ENCODE peak calls at places on chromosomes 1 and 21, in five cellular contexts. One of them, this sample, is unnamed.

GRCh38 chr1:204915856-204916485 is 45.3 kb downstream of the NFASC start:
- DNase-seq in cardiac muscle cell: no peak
- DNase-seq in Kasumi-1: no peak
- DNase-seq in stimulated activated CD4-positive, alpha-beta T cell treated with anti-CD3 and anti-CD28 coated beads, Interleukin-4, amount 100 ng/mL, for 4 hours: no peak
- DNase-seq in omental fat pad: no peak
- DNase-seq in this sample: no peak

GRCh38 chr1:150995896-150996295 is 10.8 kb downstream of the MINDY1 start:
- DNase-seq in stimulated activated CD4-positive, alpha-beta T cell treated with anti-CD3 and anti-CD28 coated beads, Interleukin-4, amount 100 ng/mL, for 4 hours: no peak
- DNase-seq in cardiac muscle cell: peak
- DNase-seq in omental fat pad: no peak
- DNase-seq in Kasumi-1: no peak
- DNase-seq in this sample: no peak

GRCh38 chr1:212638419-212639151 is 30.0 kb downstream of the ATF3 start:
- DNase-seq in omental fat pad: no peak
- DNase-seq in Kasumi-1: peak
- DNase-seq in stimulated activated CD4-positive, alpha-beta T cell treated with anti-CD3 and anti-CD28 coated beads, Interleukin-4, amount 100 ng/mL, for 4 hours: no peak
- DNase-seq in cardiac muscle cell: peak
- DNase-seq in this sample: no peak

GRCh38 chr1:179876289-179876715 is 1.3 kb downstream of the TOR1AIP2 start:
- DNase-seq in cardiac muscle cell: peak
- DNase-seq in omental fat pad: no peak
- DNase-seq in Kasumi-1: peak
- DNase-seq in stimulated activated CD4-positive, alpha-beta T cell treated with anti-CD3 and anti-CD28 coated beads, Interleukin-4, amount 100 ng/mL, for 4 hours: no peak
- DNase-seq in this sample: peak

GRCh38 chr1:177209357-177209756 is 38.6 kb downstream of the BRINP2 start:
- DNase-seq in stimulated activated CD4-positive, alpha-beta T cell treated with anti-CD3 and anti-CD28 coated beads, Interleukin-4, amount 100 ng/mL, for 4 hours: no peak
- DNase-seq in cardiac muscle cell: peak
- DNase-seq in Kasumi-1: no peak
- DNase-seq in omental fat pad: peak
- DNase-seq in this sample: no peak

GRCh38 chr1:1246230-1246600 is 307 bp downstream of the C1QTNF12 start:
- DNase-seq in stimulated activated CD4-positive, alpha-beta T cell treated with anti-CD3 and anti-CD28 coated beads, Interleukin-4, amount 100 ng/mL, for 4 hours: no peak
- DNase-seq in omental fat pad: no peak
- DNase-seq in cardiac muscle cell: no peak
- DNase-seq in Kasumi-1: no peak
- DNase-seq in this sample: no peak

GRCh38 chr21:46120301-46121285 is 22.7 kb downstream of the COL6A2 start:
- DNase-seq in cardiac muscle cell: no peak
- DNase-seq in Kasumi-1: no peak
- DNase-seq in stimulated activated CD4-positive, alpha-beta T cell treated with anti-CD3 and anti-CD28 coated beads, Interleukin-4, amount 100 ng/mL, for 4 hours: no peak
- DNase-seq in omental fat pad: peak
- DNase-seq in this sample: no peak

GRCh38 chr1:62022348-62022747 is 172.3 kb upstream of the L1TD1 start:
- DNase-seq in cardiac muscle cell: no peak
- DNase-seq in Kasumi-1: no peak
- DNase-seq in stimulated activated CD4-positive, alpha-beta T cell treated with anti-CD3 and anti-CD28 coated beads, Interleukin-4, amount 100 ng/mL, for 4 hours: no peak
- DNase-seq in omental fat pad: no peak
- DNase-seq in this sample: no peak

GRCh38 chr1:23483327-23484252 is at the start of gene ASAP3:
- DNase-seq in Kasumi-1: peak
- DNase-seq in cardiac muscle cell: peak
- DNase-seq in omental fat pad: no peak
- DNase-seq in stimulated activated CD4-positive, alpha-beta T cell treated with anti-CD3 and anti-CD28 coated beads, Interleukin-4, amount 100 ng/mL, for 4 hours: no peak
- DNase-seq in this sample: no peak

GRCh38 chr1:212981025-212981495 is 30.7 kb downstream of the VASH2 start:
- DNase-seq in Kasumi-1: no peak
- DNase-seq in stimulated activated CD4-positive, alpha-beta T cell treated with anti-CD3 and anti-CD28 coated beads, Interleukin-4, amount 100 ng/mL, for 4 hours: no peak
- DNase-seq in omental fat pad: no peak
- DNase-seq in cardiac muscle cell: peak
- DNase-seq in this sample: no peak